ENCODE peak calls at places on chromosome 11, in ten cellular contexts. B is effector CD4-positive, alpha-beta T cell; H is DMS153; M is NCI-H460; J is pancreas; C is Jurkat, Clone E6-1; V is NCI-H1092 treated with DMSO at 0.1 percent for 48 hours; K is KG1; L is neuronal stem cell; Q is stimulated activated CD8-positive, alpha-beta memory T cell treated with anti-CD3 and anti-CD28 coated beads, Interleukin-15, amount 100 ng/mL, for 24 hours. Y is an unnamed sample.

GRCh38 chr11:134333951-134334350 is 2.2 kb downstream of the GLB1L2 start:
- DNase-seq in B (no peak), H (no peak), M (no peak), J (no peak), C (no peak), V (no peak), K (no peak), L (no peak), Q (no peak), Y (no peak)

GRCh38 chr11:33701831-33702230 is 1.2 kb upstream of the C11orf91 start:
- DNase-seq in B (no peak), H (no peak), M (no peak), J (no peak), C (no peak), V (peak), K (no peak), L (no peak), Q (no peak), Y (no peak)

GRCh38 chr11:47433157-47433556 is 6.9 kb upstream of the PSMC3 start:
- DNase-seq in B (no peak), H (no peak), M (no peak), J (no peak), C (no peak), V (no peak), K (no peak), L (no peak), Q (no peak), Y (no peak)

GRCh38 chr11:19160839-19161238 is 40.9 kb downstream of the CSRP3 start:
- DNase-seq in B (no peak), H (no peak), M (no peak), J (no peak), C (no peak), V (peak), K (no peak), L (no peak), Q (no peak), Y (no peak)

GRCh38 chr11:122756417-122756816 is 81.9 kb upstream of the CRTAM start:
- DNase-seq in B (peak), H (no peak), M (no peak), J (no peak), C (peak), V (no peak), K (peak), L (no peak), Q (no peak), Y (no peak)

GRCh38 chr11:1281326-1281973 is 28.0 kb downstream of the TOLLIP start:
- DNase-seq in B (no peak), H (no peak), M (no peak), J (no peak), C (no peak), V (no peak), K (no peak), L (no peak), Q (no peak), Y (no peak)

GRCh38 chr11:84465040-84465439 is 1162.1 kb downstream of the DLG2 start:
- DNase-seq in B (no peak), H (no peak), M (no peak), J (no peak), C (no peak), V (no peak), K (no peak), L (no peak), Q (no peak), Y (no peak)

GRCh38 chr11:123404626-123405025 is 25.4 kb upstream of the GRAMD1B start:
- DNase-seq in B (no peak), H (no peak), M (no peak), J (no peak), C (no peak), V (no peak), K (no peak), L (no peak), Q (no peak), Y (no peak)

GRCh38 chr11:46410021-46410420 is 18.4 kb upstream of the CHRM4 start:
- DNase-seq in B (no peak), H (no peak), M (no peak), J (no peak), C (no peak), V (peak), K (no peak), L (no peak), Q (no peak), Y (no peak)

GRCh38 chr11:72370201-72370600 is 64.1 kb downstream of the CLPB start:
- DNase-seq in B (no peak), H (no peak), M (no peak), J (no peak), C (no peak), V (no peak), K (no peak), L (no peak), Q (no peak), Y (no peak)

GRCh38 chr11:29320196-29320595 is 696.6 kb downstream of the KCNA4 start:
- DNase-seq in B (no peak), H (no peak), M (no peak), J (no peak), C (no peak), V (no peak), K (no peak), L (no peak), Q (no peak), Y (no peak)

GRCh38 chr11:3837793-3838192 is 3.0 kb downstream of the RHOG start:
- DNase-seq in B (no peak), H (no peak), M (no peak), J (no peak), C (no peak), V (no peak), K (peak), L (no peak), Q (no peak), Y (no peak)

GRCh38 chr11:28834877-28835276 is 726.7 kb downstream of the METTL15 start:
- DNase-seq in B (no peak), H (no peak), M (peak), J (no peak), C (no peak), V (no peak), K (no peak), L (no peak), Q (no peak), Y (no peak)

GRCh38 chr11:101128571-101129202 is 926 bp downstream of the PGR start:
- DNase-seq in B (no peak), H (no peak), M (no peak), J (peak), C (no peak), V (no peak), K (no peak), L (peak), Q (no peak), Y (no peak)

GRCh38 chr11:2885676-2886081 is at the start of gene CDKN1C:
- DNase-seq in B (peak), H (peak), M (peak), J (peak), C (peak), V (peak), K (peak), L (peak), Q (peak), Y (peak)

Y was measured in activated CD4-positive, alpha-beta T cell treated with anti-CD3 and anti-CD28 coated beads, Interleukin-2, amount 50 U/mL, for 24 hours.